ENCODE peak calls at places on chromosome 11, in four cellular contexts. N is epithelial cell of esophagus, K is prostate gland, L is neural progenitor cell. W is an unnamed sample.

GRCh38 chr11:59611570-59612565 is 3.7 kb downstream of the OSBP start:
- DNase-seq in K (peak), N (peak), L (no peak), W (no peak)

GRCh38 chr11:111795333-111795985 is 29.3 kb upstream of the PPP2R1B start:
- DNase-seq in N (peak), L (no peak), K (no peak), W (no peak)

GRCh38 chr11:9831122-9831521 is 167.2 kb downstream of the SWAP70 start:
- DNase-seq in K (no peak), N (no peak), L (no peak), W (no peak)

GRCh38 chr11:82818399-82819043 is 81.7 kb downstream of the PRCP start:
- DNase-seq in L (no peak), K (no peak), N (no peak), W (no peak)

GRCh38 chr11:71185411-71185810 is 67.0 kb downstream of the SHANK2 start:
- DNase-seq in K (no peak), L (no peak), N (no peak), W (no peak)

GRCh38 chr11:34346551-34346950 is 11.3 kb downstream of the ABTB2 start:
- DNase-seq in L (no peak), K (no peak), N (no peak), W (no peak)

GRCh38 chr11:449889-450808 is at the start of gene PTDSS2:
- DNase-seq in N (peak), L (peak), K (peak), W (peak)

GRCh38 chr11:120857508-120857907 is 166.4 kb upstream of the TBCEL start:
- DNase-seq in N (no peak), L (no peak), K (no peak), W (no peak)

GRCh38 chr11:104148074-104148473 is 15.9 kb downstream of the PDGFD start:
- DNase-seq in K (no peak), L (no peak), N (peak), W (no peak)

GRCh38 chr11:76073716-76074115 is 132.6 kb downstream of the WNT11 start:
- DNase-seq in N (no peak), L (no peak), K (no peak), W (no peak)

GRCh38 chr11:45919806-45920530 is 2.3 kb upstream of the PEX16 start:
- DNase-seq in K (peak), L (peak), N (no peak), W (no peak)

GRCh38 chr11:56841210-56841810 is 92.8 kb upstream of the OR9G4 start:
- DNase-seq in K (peak), N (peak), L (peak), W (peak)

GRCh38 chr11:14132312-14132711 is 169.8 kb downstream of the SPON1 start:
- DNase-seq in N (no peak), K (no peak), L (no peak), W (no peak)

DNA sequence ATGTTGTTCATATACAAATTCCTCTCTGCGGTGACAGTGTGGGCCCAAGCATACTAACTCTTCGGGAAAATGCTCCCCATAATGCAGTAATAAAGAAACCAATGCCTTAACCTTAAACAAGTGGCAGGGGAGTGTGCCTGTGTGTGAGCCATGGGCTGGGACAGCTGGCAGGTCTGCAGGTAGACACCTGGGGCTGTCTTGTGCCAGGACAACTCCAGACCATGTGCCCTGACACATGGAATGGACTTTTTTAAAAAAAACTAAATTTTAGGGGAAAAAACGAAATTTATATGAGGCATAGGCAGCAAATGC is 70.9 kb downstream of the ETS1 start:
- DNase-seq in K (no peak), N (no peak), L (no peak), W (no peak)
- H3K4me3 ChIP-seq in K (no peak), N (no peak), L (no peak), W (peak)

GRCh38 chr11:122505304-122506006 is 150.1 kb upstream of the UBASH3B start:
- DNase-seq in N (peak), L (peak), K (peak), W (peak)
- TF ChIP-seq CTCF in N (peak), L (peak), K (peak), W (peak)

GRCh38 chr11:68314203-68314885 is 2.0 kb downstream of the LRP5 start:
- DNase-seq in K (no peak), N (no peak), L (no peak), W (no peak)

GRCh38 chr11:68317147-68317785 is 4.9 kb downstream of the LRP5 start:
- DNase-seq in K (no peak), N (no peak), L (no peak), W (no peak)

GRCh38 chr11:68314886-68315580 is 2.6 kb downstream of the LRP5 start:
- DNase-seq in N (peak), K (no peak), L (no peak), W (no peak)

GRCh38 chr11:68313574-68314202 is 1.3 kb downstream of the LRP5 start:
- DNase-seq in L (peak), N (peak), K (no peak), W (no peak)

GRCh38 chr11:68315581-68315920 is 3.2 kb downstream of the LRP5 start:
- DNase-seq in L (no peak), K (no peak), N (no peak), W (no peak)
- H3K4me3 ChIP-seq in L (no peak), K (no peak), N (no peak), W (no peak)

GRCh38 chr11:12893787-12894672 is 115.1 kb upstream of the RASSF10 start:
- DNase-seq in K (peak), N (peak), L (peak), W (peak)
- TF ChIP-seq CTCF in K (peak), N (peak), L (peak), W (peak)

W was measured in GM12865.